ENCODE peak calls at places on chromosome X, in four cellular contexts. N is heart right ventricle, D is pancreas, M is A549. A is an unnamed sample.

GRCh38 chrX:3345281-3346081 is 971 bp downstream of the MXRA5 start:
- DNase-seq in N (peak; percentile 22), D (peak; percentile 77), M (no peak), A (no peak)

GRCh38 chrX:22081475-22082092 is 49.5 kb downstream of the PHEX start:
- DNase-seq in N (peak; percentile 36), D (peak; percentile 7), M (no peak), A (peak; percentile 59)

GRCh38 chrX:41621236-41621651 is 67.5 kb upstream of the GPR34 start:
- DNase-seq in N (no peak), D (no peak), M (peak; percentile 24), A (no peak)

GRCh38 chrX:14801136-14801535 is 71.7 kb downstream of the FANCB start:
- DNase-seq in N (no peak), D (no peak), M (no peak), A (no peak)

GRCh38 chrX:638482-639131 is 8.0 kb downstream of the SHOX start:
- DNase-seq in N (no peak), D (no peak), M (no peak), A (no peak)

GRCh38 chrX:38036471-38036870 is 30.1 kb downstream of the SYTL5 start:
- DNase-seq in N (no peak), D (no peak), M (no peak), A (no peak)

GRCh38 chrX:140040397-140040796 is 75.1 kb upstream of the CXorf66 start:
- DNase-seq in N (no peak), D (no peak), M (no peak), A (no peak)

GRCh38 chrX:981791-982626 is 230.4 kb downstream of the CRLF2 start:
- DNase-seq in N (no peak), D (no peak), M (no peak), A (no peak)

GRCh38 chrX:12580548-12580947 is 210.7 kb upstream of the PRPS2 start:
- DNase-seq in N (no peak), D (no peak), M (peak; percentile 5), A (no peak)

GRCh38 chrX:104270916-104271512 is 16.3 kb upstream of the ESX1 start:
- DNase-seq in N (peak; percentile 39), D (peak; percentile 2), M (peak; percentile 39), A (no peak)

GRCh38 chrX:93985621-93986020 is 311.6 kb downstream of the FAM133A start:
- DNase-seq in N (no peak), D (no peak), M (no peak), A (no peak)

GRCh38 chrX:1283750-1284149 is 15.1 kb downstream of the CSF2RA start:
- DNase-seq in N (no peak), D (no peak), M (no peak), A (no peak)

GRCh38 chrX:151151668-151152267 is 24.6 kb upstream of the GPR50 start:
- DNase-seq in N (peak; percentile 6), D (peak; percentile 3), M (peak; percentile 29), A (no peak)

GRCh38 chrX:107272431-107272921 is 66.1 kb downstream of the DNAAF6 start:
- DNase-seq in N (no peak), D (no peak), M (peak; percentile 50), A (no peak)

GRCh38 chrX:17262123-17262522 is 112.9 kb upstream of the NHS start:
- DNase-seq in N (no peak), D (no peak), M (no peak), A (no peak)

GRCh38 chrX:53022381-53022780 is 26.2 kb upstream of the GPR173 start:
- DNase-seq in N (no peak), D (no peak), M (no peak), A (no peak)

GRCh38 chrX:101195442-101196173 is 24.0 kb upstream of the DRP2 start:
- DNase-seq in N (no peak), D (no peak), M (no peak), A (no peak)

GRCh38 chrX:15188039-15188438 is 81.8 kb downstream of the ASB9 start:
- DNase-seq in N (no peak), D (no peak), M (no peak), A (no peak)

GRCh38 chrX:100083146-100083715 is 326.8 kb downstream of the PCDH19 start:
- DNase-seq in N (no peak), D (no peak), M (no peak), A (no peak)

GRCh38 chrX:12496343-12496742 is 294.9 kb upstream of the PRPS2 start:
- DNase-seq in N (no peak), D (no peak), M (no peak), A (no peak)

GRCh38 chrX:9153299-9153698 is 119.4 kb upstream of the FAM9B start:
- DNase-seq in N (no peak), D (no peak), M (no peak), A (no peak)

GRCh38 chrX:113741744-113742143 is 842.1 kb upstream of the HTR2C start:
- DNase-seq in N (no peak), D (no peak), M (no peak), A (no peak)

GRCh38 chrX:10496345-10496965 is 123.9 kb downstream of the MID1 start:
- DNase-seq in N (peak; percentile 42), D (no peak), M (no peak), A (no peak)

GRCh38 chrX:150429577-150429976 is 66.5 kb downstream of the MAMLD1 start:
- DNase-seq in N (no peak), D (no peak), M (no peak), A (no peak)

GRCh38 chrX:72644946-72645345 is 69.2 kb downstream of the PHKA1 start:
- DNase-seq in N (no peak), D (no peak), M (no peak), A (no peak)

GRCh38 chrX:14029425-14030247 is at the start of gene GEMIN8:
- DNase-seq in N (peak; percentile 86), D (peak; percentile 84), M (peak; percentile 59), A (peak; percentile 86)

GRCh38 chrX:73262991-73263390 is 48.3 kb upstream of the NAP1L2 start:
- DNase-seq in N (no peak), D (no peak), M (peak; percentile 1), A (no peak)

GRCh38 chrX:66015906-66016689 is 23.8 kb downstream of the VSIG4 start:
- DNase-seq in N (no peak), D (no peak), M (no peak), A (no peak)

GRCh38 chrX:81120936-81121351 is 80.8 kb downstream of the HMGN5 start:
- DNase-seq in N (peak; percentile 26), D (peak; percentile 15), M (peak; percentile 13), A (no peak)

GRCh38 chrX:123962006-123962485 is 540 bp downstream of the STAG2 start:
- DNase-seq in N (no peak), D (no peak), M (peak; percentile 39), A (no peak)

GRCh38 chrX:4268676-4269075 is 555.2 kb upstream of the PRKX start:
- DNase-seq in N (no peak), D (no peak), M (no peak), A (no peak)

GRCh38 chrX:22041931-22042530 is 9.9 kb downstream of the PHEX start:
- DNase-seq in N (no peak), D (no peak), M (no peak), A (no peak)

GRCh38 chrX:13377537-13377936 is 57.7 kb upstream of the ATXN3L start:
- DNase-seq in N (peak; percentile 41), D (no peak), M (no peak), A (no peak)

GRCh38 chrX:117508021-117508420 is 608.6 kb downstream of the KLHL13 start:
- DNase-seq in N (no peak), D (no peak), M (no peak), A (no peak)

GRCh38 chrX:112867570-112867969 is 26.9 kb upstream of the AMOT start:
- DNase-seq in N (no peak), D (no peak), M (no peak), A (no peak)

GRCh38 chrX:14501312-14501711 is 28.0 kb upstream of the GLRA2 start:
- DNase-seq in N (peak; percentile 15), D (no peak), M (no peak), A (no peak)

GRCh38 chrX:15343075-15343476 is 7.8 kb upstream of the PIGA start:
- DNase-seq in N (no peak), D (no peak), M (peak; percentile 35), A (no peak)

GRCh38 chrX:154043003-154043402 is 23.3 kb upstream of the IRAK1 start:
- DNase-seq in N (no peak), D (no peak), M (no peak), A (no peak)

GRCh38 chrX:23907106-23907495 is 637 bp downstream of the APOO start:
- DNase-seq in N (no peak), D (no peak), M (no peak), A (no peak)
- H3K27ac ChIP-seq in N (peak overlapping the region; percentile 78), D (peak overlapping the region; percentile 81), M (peak overlapping the region; percentile 91), A (peak overlapping the region; percentile 81)

DNA sequence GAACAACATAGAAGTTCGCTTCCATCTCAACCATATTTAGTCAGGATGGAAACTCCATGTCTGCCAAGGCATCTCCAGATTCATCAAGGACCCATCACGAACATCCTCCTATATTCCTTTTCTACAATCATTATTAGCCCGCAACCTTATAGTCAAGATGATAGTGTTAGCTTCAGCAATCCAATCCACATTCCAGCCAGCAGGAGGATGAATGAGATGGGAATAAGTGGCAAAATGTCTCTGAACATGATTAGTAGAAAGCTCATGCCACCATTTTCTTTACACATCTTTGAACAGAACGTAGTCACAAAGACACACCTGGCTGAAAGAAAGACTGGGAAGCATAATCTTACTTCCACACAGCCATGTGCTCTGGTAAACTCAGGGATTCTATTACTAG is 18.6 kb upstream of the NR0B1 start:
- DNase-seq in N (no peak), D (no peak), M (no peak), A (no peak)
- TF ChIP-seq CTCF in N (no peak), D (no peak), M (no peak), A (no peak)

GRCh38 chrX:70168238-70169188 is 8.8 kb upstream of the DGAT2L6 start:
- DNase-seq in N (no peak), D (no peak), M (peak; percentile 53), A (no peak)
- H3K27ac ChIP-seq in N (no peak overlapping the region), D (no peak overlapping the region), M (peak overlapping the region; percentile 77), A (no peak overlapping the region)

GRCh38 chrX:30493348-30493747 is 84.2 kb downstream of the TASL start:
- DNase-seq in N (no peak), D (no peak), M (no peak), A (no peak)

GRCh38 chrX:30483996-30484395 is 93.6 kb downstream of the TASL start:
- DNase-seq in N (no peak), D (no peak), M (no peak), A (no peak)

GRCh38 chrX:30488092-30488491 is 89.5 kb downstream of the TASL start:
- DNase-seq in N (no peak), D (no peak), M (peak; percentile 5), A (no peak)

DNA sequence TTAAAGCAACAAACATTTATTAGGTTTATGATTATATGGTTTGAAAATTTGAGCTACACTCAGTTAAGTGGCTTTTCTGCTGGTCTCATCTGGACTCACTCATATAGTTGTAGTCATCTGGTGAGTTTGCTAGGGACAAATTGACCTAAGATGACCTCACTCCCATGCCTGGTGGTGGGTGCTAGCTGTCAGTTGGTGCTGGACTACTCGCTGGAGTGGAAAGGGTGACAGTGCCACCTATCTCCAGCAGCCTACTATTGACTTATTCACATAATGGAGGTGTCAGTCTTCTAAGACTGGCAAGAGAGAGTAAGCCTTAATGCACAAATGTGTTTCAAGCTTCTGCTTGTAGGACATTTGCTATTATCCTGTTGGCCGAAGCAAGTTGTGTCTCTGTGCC is 88.2 kb downstream of the TASL start:
- DNase-seq in N (no peak), D (no peak), M (peak; percentile 9), A (no peak)
- TF ChIP-seq CTCF in N (no peak), D (no peak), M (no peak), A (no peak)

A was measured in right atrium auricular region.